ENCODE peak calls at places on chromosomes 7 and 10, in seven cellular contexts. U is IMR-90, N is H9, I is trophoblast cell, Q is neuronal stem cell, H is mesenchymal stem cell, Z is H1. W is an unnamed sample.

GRCh38 chr10:59376817-59377340 is 14.5 kb upstream of the FAM13C start:
- DNase-seq in H (no peak), I (no peak), U (no peak), Q (no peak), Z (no peak), N (no peak), W (no peak)

GRCh38 chr7:23234569-23235296 is 11.8 kb upstream of the GPNMB start:
- DNase-seq in I (no peak), H (no peak), Z (no peak), N (no peak), Q (no peak), U (no peak), W (no peak)

GRCh38 chr7:87013136-87013840 is 46.2 kb downstream of the ELAPOR2 start:
- DNase-seq in H (no peak), N (no peak), Q (no peak), I (no peak), U (no peak), Z (no peak), W (no peak)

GRCh38 chr10:97573021-97573420 is 442 bp downstream of the ANKRD2 start:
- DNase-seq in I (peak), Q (no peak), H (peak), U (peak), Z (no peak), N (no peak), W (no peak)

GRCh38 chr10:71740069-71740468 is 20.5 kb upstream of the C10orf105 start:
- DNase-seq in U (peak), N (no peak), I (peak), H (peak), Q (no peak), Z (no peak), W (no peak)

GRCh38 chr7:106957766-106958165 is 86.7 kb upstream of the PRKAR2B start:
- DNase-seq in Q (no peak), H (peak), N (no peak), I (peak), Z (no peak), U (no peak), W (peak)

GRCh38 chr10:110525349-110526260 is 27.9 kb downstream of the DUSP5 start:
- DNase-seq in I (no peak), H (peak), Z (no peak), U (peak), N (no peak), Q (no peak), W (no peak)

GRCh38 chr10:62231805-62232204 is 36.8 kb downstream of the RTKN2 start:
- DNase-seq in H (no peak), N (no peak), U (no peak), I (no peak), Z (no peak), Q (no peak), W (peak)

GRCh38 chr7:137953692-137954470 is 48.0 kb downstream of the CREB3L2 start:
- DNase-seq in Z (no peak), N (no peak), H (peak), I (peak), U (peak), Q (no peak), W (peak)

GRCh38 chr7:26860361-26860760 is 4.0 kb downstream of the SKAP2 start:
- DNase-seq in I (peak), Q (no peak), Z (no peak), N (no peak), U (no peak), H (no peak), W (peak)

GRCh38 chr7:33813331-33813730 is 92.0 kb upstream of the BMPER start:
- DNase-seq in Z (no peak), U (no peak), I (no peak), Q (no peak), H (no peak), N (no peak), W (no peak)

GRCh38 chr10:49601857-49602256 is 8.3 kb upstream of the SLC18A3 start:
- DNase-seq in H (no peak), U (peak), N (peak), Q (no peak), I (peak), Z (no peak), W (no peak)

GRCh38 chr10:110820321-110820814 is 51.4 kb upstream of the PDCD4 start:
- DNase-seq in Z (no peak), I (no peak), U (no peak), Q (no peak), N (no peak), H (no peak), W (no peak)

GRCh38 chr7:18119985-18120384 is 92.3 kb upstream of the PRPS1L1 start:
- DNase-seq in Q (no peak), N (no peak), H (peak), I (no peak), Z (no peak), U (peak), W (peak)

GRCh38 chr7:34130558-34131285 is 225.4 kb downstream of the BMPER start:
- DNase-seq in Z (no peak), N (no peak), U (no peak), H (no peak), Q (no peak), I (peak), W (peak)

GRCh38 chr10:77926566-77927342 is at the start of gene DLG5:
- DNase-seq in N (peak), U (peak), H (peak), Z (no peak), I (peak), Q (peak), W (peak)

GRCh38 chr7:95927781-95928180 is 155.4 kb downstream of the DYNC1I1 start:
- DNase-seq in I (no peak), Z (no peak), N (no peak), U (no peak), Q (no peak), H (no peak), W (no peak)

GRCh38 chr7:149005427-149006344 is 22.6 kb downstream of the PDIA4 start:
- DNase-seq in U (peak), Z (peak), H (peak), I (peak), N (peak), Q (peak), W (peak)

GRCh38 chr7:135368416-135369186 is 135.0 kb downstream of the STRA8 start:
- DNase-seq in N (no peak), Q (no peak), H (no peak), U (no peak), Z (no peak), I (peak), W (no peak)

GRCh38 chr7:97439637-97440214 is 292.2 kb upstream of the TAC1 start:
- DNase-seq in U (no peak), Q (no peak), N (no peak), H (no peak), Z (no peak), I (no peak), W (peak)

GRCh38 chr7:48089415-48089975 is 430 bp downstream of the UPP1 start:
- DNase-seq in H (no peak), Z (no peak), I (peak), N (peak), U (no peak), Q (no peak), W (peak)

GRCh38 chr7:92432299-92432946 is 14.9 kb upstream of the GATAD1 start:
- DNase-seq in I (peak), H (no peak), U (no peak), N (no peak), Z (no peak), Q (no peak), W (no peak)

GRCh38 chr7:47647213-47647985 is 65.5 kb upstream of the TNS3 start:
- DNase-seq in Q (no peak), Z (no peak), H (peak), U (no peak), I (no peak), N (no peak), W (no peak)

GRCh38 chr10:30215631-30216030 is 133.4 kb downstream of the MTPAP start:
- DNase-seq in U (no peak), H (no peak), Q (no peak), Z (no peak), N (no peak), I (no peak), W (peak)

GRCh38 chr10:93818086-93818485 is 60.4 kb downstream of the LGI1 start:
- DNase-seq in I (no peak), N (no peak), Z (no peak), H (no peak), Q (no peak), U (no peak), W (no peak)

GRCh38 chr10:93816123-93816747 is 58.5 kb downstream of the LGI1 start:
- DNase-seq in Z (peak), U (peak), N (peak), I (peak), Q (peak), H (peak), W (peak)

GRCh38 chr10:93819520-93819919 is 61.8 kb downstream of the LGI1 start:
- DNase-seq in U (no peak), N (no peak), Q (no peak), I (no peak), H (no peak), Z (no peak), W (no peak)

GRCh38 chr10:93820434-93820833 is 62.7 kb downstream of the LGI1 start:
- DNase-seq in Q (no peak), H (peak), Z (no peak), N (no peak), U (no peak), I (no peak), W (no peak)

GRCh38 chr10:93821051-93821772 is 63.5 kb downstream of the LGI1 start:
- DNase-seq in Q (peak), I (peak), U (peak), N (no peak), Z (no peak), H (peak), W (peak)
- H4K8ac ChIP-seq in Q (no peak), I (no peak), U (no peak), N (no peak), Z (no peak), H (no peak), W (no peak)

GRCh38 chr10:74898201-74898976 is 72.0 kb downstream of the KAT6B start:
- DNase-seq in N (no peak), I (no peak), Z (no peak), U (peak), H (no peak), Q (no peak), W (no peak)

GRCh38 chr10:74903491-74903890 is 77.1 kb downstream of the KAT6B start:
- DNase-seq in H (no peak), Z (no peak), Q (no peak), N (no peak), U (no peak), I (no peak), W (no peak)

GRCh38 chr10:74900297-74900696 is 73.9 kb downstream of the KAT6B start:
- DNase-seq in I (no peak), N (no peak), Z (no peak), U (no peak), Q (no peak), H (no peak), W (no peak)

GRCh38 chr10:74901867-74902439 is 75.6 kb downstream of the KAT6B start:
- DNase-seq in Q (no peak), U (no peak), H (no peak), I (no peak), Z (no peak), N (no peak), W (no peak)

DNA sequence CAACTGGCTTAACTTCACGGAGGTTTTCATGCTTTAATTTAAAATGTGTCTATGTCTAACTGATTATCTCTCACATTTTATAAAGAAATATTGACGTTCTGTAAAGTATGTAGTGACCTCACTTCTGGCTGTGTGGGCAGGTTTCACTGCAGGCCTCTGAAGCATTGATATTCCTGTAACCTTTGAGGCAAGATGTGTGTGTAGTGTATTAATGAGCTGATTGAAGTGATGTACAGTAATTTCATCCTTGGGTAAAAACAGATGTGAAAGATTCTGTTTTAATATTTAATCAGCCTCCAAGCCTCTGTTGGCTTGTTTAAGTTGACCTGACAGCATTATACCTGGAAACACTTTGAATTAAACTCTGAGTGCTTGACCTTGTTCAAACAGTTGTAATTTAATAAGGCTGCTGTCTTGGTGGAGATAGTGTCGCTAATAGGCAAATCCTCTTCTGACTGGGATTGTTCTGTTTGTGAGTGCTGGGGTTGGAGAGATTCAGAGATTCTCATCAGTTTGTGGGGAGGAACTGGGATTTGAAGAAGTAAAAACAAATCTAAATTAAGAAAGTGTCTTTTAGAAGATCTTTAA is 74.9 kb downstream of the KAT6B start:
- DNase-seq in N (no peak), U (no peak), I (no peak), Z (no peak), Q (no peak), H (no peak), W (no peak)
- H3K4ac ChIP-seq in N (no peak), U (no peak), I (no peak), Z (no peak), Q (no peak), H (no peak), W (no peak)

GRCh38 chr7:100674441-100675407 is 1.2 kb downstream of the GNB2 start:
- DNase-seq in U (no peak), I (peak), Q (no peak), Z (no peak), N (no peak), H (peak), W (peak)

GRCh38 chr7:100671353-100672327 is 1.9 kb upstream of the GNB2 start:
- DNase-seq in Q (no peak), I (no peak), H (no peak), U (no peak), Z (no peak), N (no peak), W (no peak)

GRCh38 chr7:100673942-100674431 is 447 bp downstream of the GNB2 start:
- DNase-seq in Q (no peak), N (no peak), Z (no peak), U (no peak), H (no peak), I (no peak), W (no peak)

GRCh38 chr7:100675581-100676350 is 2.2 kb downstream of the GNB2 start:
- DNase-seq in Z (no peak), H (peak), U (peak), Q (peak), I (peak), N (peak), W (peak)

GRCh38 chr7:100673302-100673941 is at the start of gene GNB2:
- DNase-seq in I (peak), H (peak), Q (peak), Z (peak), N (peak), U (peak), W (peak)
- H4K8ac ChIP-seq in I (peak), H (peak), Q (peak), Z (peak), N (no peak), U (peak), W (peak)

GRCh38 chr7:153515359-153515758 is 536.8 kb upstream of the DPP6 start:
- DNase-seq in Q (no peak), N (no peak), U (no peak), H (no peak), I (no peak), Z (no peak), W (no peak)

GRCh38 chr7:153514006-153514405 is 538.2 kb upstream of the DPP6 start:
- DNase-seq in Q (no peak), H (no peak), I (no peak), Z (no peak), U (no peak), N (no peak), W (no peak)

GRCh38 chr7:153521370-153521769 is 530.8 kb upstream of the DPP6 start:
- DNase-seq in Z (no peak), H (no peak), Q (no peak), N (no peak), I (no peak), U (no peak), W (no peak)

GRCh38 chr7:153522261-153522660 is 529.9 kb upstream of the DPP6 start:
- DNase-seq in Q (no peak), H (no peak), I (no peak), N (no peak), Z (no peak), U (no peak), W (no peak)

DNA sequence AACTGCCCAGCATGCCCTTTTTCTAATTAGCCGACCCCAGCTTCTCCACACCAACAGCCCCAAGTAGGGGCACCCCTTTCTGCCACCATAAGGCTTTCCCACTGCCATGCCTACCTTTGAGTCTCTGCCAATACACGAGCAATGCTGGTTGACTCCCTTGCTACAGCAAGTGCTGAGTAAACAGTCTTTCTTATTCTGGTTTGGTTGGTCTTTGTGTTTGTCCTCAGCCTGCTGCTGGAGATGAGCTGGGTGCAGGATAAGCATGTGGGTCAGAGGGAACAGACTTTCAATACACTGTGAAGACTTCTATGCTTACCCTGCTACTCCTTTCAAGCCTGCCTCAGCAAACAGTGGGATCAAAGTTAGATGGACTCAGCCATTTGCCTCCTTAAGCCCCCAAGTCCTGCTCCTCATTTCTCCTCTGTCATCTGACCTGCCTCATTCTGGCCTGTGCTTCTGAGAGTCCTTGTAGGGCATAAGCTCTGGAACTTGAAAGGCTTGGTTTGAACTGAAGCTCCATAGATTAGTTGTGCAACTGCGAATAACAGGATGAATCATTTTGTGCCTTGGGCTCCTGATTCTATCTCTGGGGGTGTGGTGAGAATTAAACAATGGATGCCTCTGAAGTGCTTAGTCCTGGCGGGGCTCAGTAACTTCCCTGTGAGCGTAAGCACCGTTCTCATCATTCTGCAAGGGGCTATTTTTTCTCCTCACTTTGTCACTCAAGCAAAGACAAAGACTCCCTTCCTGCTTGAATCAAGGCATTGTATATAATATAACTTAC is 533.8 kb upstream of the DPP6 start:
- DNase-seq in U (no peak), N (no peak), Q (no peak), H (no peak), Z (no peak), I (peak), W (peak)
- H3K4ac ChIP-seq in U (no peak), N (no peak), Q (no peak), H (no peak), Z (no peak), I (no peak), W (no peak)

GRCh38 chr10:74365109-74365508 is 214.1 kb downstream of the ADK start:
- DNase-seq in N (no peak), I (no peak), H (no peak), Z (no peak), Q (no peak), U (no peak), W (no peak)
- H4K8ac ChIP-seq in N (no peak), I (no peak), H (no peak), Z (no peak), Q (no peak), U (no peak), W (no peak)